ENCODE peak calls at places on chromosomes 12 and 14, in nine cellular contexts. G, T, P, O, D, X, W, S and F are unnamed samples.

GRCh38 chr14:73754911-73755360 is 40.8 kb upstream of the PNMA1 start:
- DNase-seq in S (no peak), X (no peak), W (no peak), G (peak; percentile 70), O (no peak), P (no peak), D (peak; percentile 62), T (peak; percentile 60), F (no peak)

GRCh38 chr12:22018860-22019259 is 27.2 kb upstream of the CMAS start:
- DNase-seq in G (no peak), X (no peak), P (no peak), S (no peak), W (no peak), O (no peak), D (no peak), T (no peak), F (no peak)

GRCh38 chr12:45728625-45729232 is 777 bp upstream of the ARID2 start:
- DNase-seq in W (peak; percentile 67), G (peak; percentile 97), O (peak; percentile 87), X (peak; percentile 99), P (peak; percentile 98), S (peak; percentile 98), D (peak; percentile 94), T (peak; percentile 95), F (peak; percentile 98)

GRCh38 chr12:121176826-121177529 is 33.0 kb upstream of the P2RX4 start:
- DNase-seq in G (no peak), O (no peak), X (no peak), W (no peak), P (no peak), D (no peak), T (no peak), S (no peak), F (no peak)

GRCh38 chr14:68794856-68795601 is 2.2 kb upstream of the ZFP36L1 start:
- DNase-seq in X (peak; percentile 82), T (peak; percentile 73), G (peak; percentile 60), P (peak; percentile 72), O (no peak), D (peak; percentile 44), W (no peak), S (no peak), F (peak; percentile 59)

GRCh38 chr12:132806857-132807256 is 21.8 kb downstream of the GOLGA3 start:
- DNase-seq in X (no peak), P (no peak), G (no peak), W (no peak), O (no peak), T (no peak), D (no peak), S (no peak), F (no peak)

GRCh38 chr14:49497725-49498348 is 88.3 kb downstream of the RPS29 start:
- DNase-seq in O (peak; percentile 21), P (no peak), W (peak; percentile 31), S (no peak), G (peak; percentile 17), D (peak; percentile 27), T (no peak), X (peak; percentile 81), F (peak; percentile 78)

GRCh38 chr12:14256139-14256538 is 109.3 kb upstream of the ATF7IP start:
- DNase-seq in S (no peak), O (no peak), D (no peak), X (peak; percentile 44), W (no peak), P (no peak), T (no peak), G (no peak), F (no peak)

GRCh38 chr14:24828486-24828885 is 194.5 kb upstream of the GZMB start:
- DNase-seq in O (no peak), S (no peak), G (no peak), T (no peak), D (no peak), P (no peak), X (no peak), W (no peak), F (no peak)

GRCh38 chr14:63642656-63643382 is 1.1 kb upstream of the WDR89 start:
- DNase-seq in X (no peak), D (no peak), P (no peak), G (no peak), W (no peak), O (no peak), S (no peak), T (no peak), F (peak; percentile 19)

GRCh38 chr12:47995976-47996375 is 8.3 kb downstream of the COL2A1 start:
- DNase-seq in W (no peak), S (no peak), D (peak; percentile 56), O (no peak), T (no peak), X (no peak), P (no peak), G (no peak), F (no peak)

GRCh38 chr12:124876171-124876570 is 12.5 kb upstream of the SCARB1 start:
- DNase-seq in P (no peak), S (no peak), W (no peak), O (no peak), T (no peak), G (no peak), X (no peak), D (no peak), F (no peak)

GRCh38 chr12:124877423-124877822 is 13.8 kb upstream of the SCARB1 start:
- DNase-seq in G (no peak), P (no peak), T (no peak), D (no peak), S (no peak), W (no peak), X (no peak), O (no peak), F (no peak)

GRCh38 chr12:124881123-124881522 is 17.5 kb upstream of the SCARB1 start:
- DNase-seq in T (no peak), G (no peak), D (no peak), P (no peak), W (no peak), O (no peak), X (no peak), S (no peak), F (no peak)

GRCh38 chr12:124875803-124876132 is 12.1 kb upstream of the SCARB1 start:
- DNase-seq in X (no peak), W (no peak), P (no peak), O (no peak), S (no peak), T (no peak), G (no peak), D (no peak), F (no peak)

GRCh38 chr12:124878795-124879516 is 15.3 kb upstream of the SCARB1 start:
- DNase-seq in P (no peak), T (no peak), S (no peak), D (no peak), X (no peak), O (no peak), W (no peak), G (no peak), F (no peak)
- H3K4me3 ChIP-seq in P (no peak overlapping the region), T (no peak overlapping the region), S (no peak overlapping the region), D (no peak overlapping the region), X (no peak overlapping the region), O (no peak overlapping the region), W (no peak overlapping the region), G (no peak overlapping the region), F (no peak overlapping the region)

DNA sequence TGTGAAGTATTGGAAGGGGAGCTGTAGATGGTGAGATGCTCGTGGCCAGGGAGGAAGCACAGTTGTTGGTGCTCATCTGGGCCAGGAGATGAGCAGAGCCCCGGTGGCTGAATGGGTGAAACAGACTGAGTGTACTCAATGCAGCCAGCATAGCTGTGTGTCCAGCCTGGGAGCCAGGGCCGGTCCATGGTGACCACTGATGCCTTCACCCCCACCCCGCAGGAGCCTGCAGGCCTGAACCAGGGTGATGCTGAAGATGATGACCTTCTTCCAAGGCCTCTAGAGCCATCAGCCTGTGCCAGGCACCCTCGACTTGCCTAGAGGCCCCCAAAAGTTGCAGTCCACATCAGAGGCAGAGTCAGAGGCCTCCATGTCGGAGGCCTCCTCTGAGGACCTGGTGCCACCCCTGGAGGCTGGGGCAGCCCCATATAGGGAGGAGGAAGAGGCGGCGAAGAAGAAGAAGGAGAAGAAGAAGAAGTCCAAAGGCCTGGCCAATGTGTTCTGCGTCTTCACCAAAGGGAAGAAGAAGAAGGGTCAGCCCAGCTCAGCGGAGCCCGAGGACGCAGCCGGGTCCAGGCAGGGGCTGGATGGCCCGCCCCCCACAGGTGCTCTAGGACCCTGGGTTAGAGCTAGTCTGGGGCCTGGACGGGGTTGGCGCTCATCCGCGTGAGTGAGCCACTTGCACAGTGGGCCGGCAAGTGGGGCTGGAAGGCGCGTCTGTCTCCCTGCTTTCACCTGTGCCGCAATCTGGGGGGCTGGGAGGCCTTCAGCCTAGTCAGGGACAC is 3.0 kb downstream of the TNFAIP2 start:
- DNase-seq in S (peak; percentile 73), X (no peak), T (no peak), D (no peak), W (no peak), O (no peak), P (no peak), G (no peak), F (no peak)
- H3K4me3 ChIP-seq in S (no peak overlapping the region), X (no peak overlapping the region), T (peak overlapping the region; percentile 47), D (no peak overlapping the region), W (peak overlapping the region; percentile 26), O (no peak overlapping the region), P (peak overlapping the region; percentile 14), G (peak overlapping the region; percentile 34), F (no peak overlapping the region)

GRCh38 chr12:63848450-63848849 is 4.0 kb downstream of the SRGAP1 start:
- DNase-seq in X (peak; percentile 38), W (no peak), O (no peak), G (peak; percentile 39), P (no peak), T (no peak), D (no peak), S (no peak), F (no peak)
- H3K4me3 ChIP-seq in X (no peak overlapping the region), W (no peak overlapping the region), O (no peak overlapping the region), G (no peak overlapping the region), P (no peak overlapping the region), T (no peak overlapping the region), D (no peak overlapping the region), S (no peak overlapping the region), F (no peak overlapping the region)

GRCh38 chr12:57476993-57477709 is 2.5 kb downstream of the ARHGAP9 start:
- DNase-seq in T (no peak), G (no peak), P (no peak), D (no peak), W (no peak), S (peak; percentile 68), O (no peak), X (no peak), F (peak; percentile 51)
- H3K4me3 ChIP-seq in T (peak overlapping the region; percentile 52), G (peak overlapping the region; percentile 23), P (peak overlapping the region; percentile 46), D (peak overlapping the region; percentile 3), W (no peak overlapping the region), S (no peak overlapping the region), O (peak overlapping the region; percentile 92), X (peak overlapping the region; percentile 69), F (peak overlapping the region; percentile 76)

GRCh38 chr12:90622431-90622830 is 332.5 kb downstream of the CCER1 start:
- DNase-seq in T (no peak), W (no peak), G (no peak), D (no peak), S (no peak), O (no peak), X (no peak), P (no peak), F (no peak)
- H3K4me3 ChIP-seq in T (no peak overlapping the region), W (no peak overlapping the region), G (no peak overlapping the region), D (no peak overlapping the region), S (no peak overlapping the region), O (no peak overlapping the region), X (no peak overlapping the region), P (no peak overlapping the region), F (no peak overlapping the region)